ENCODE peak calls at places on chromosomes 4 and X, in four cellular contexts. U is mesendoderm, Y is IMR-90, I is H1. E is an unnamed sample.

GRCh38 chrX:123648028-123648810 is 84.6 kb downstream of the THOC2 start:
- DNase-seq in U (peak; percentile 94), Y (peak; percentile 83), I (peak; percentile 54), E (peak; percentile 44)

GRCh38 chr4:88573995-88574394 is 18.3 kb upstream of the HERC3 start:
- DNase-seq in U (peak; percentile 73), Y (peak; percentile 42), I (no peak), E (no peak)

GRCh38 chrX:25524150-25524549 is 508.4 kb upstream of the ARX start:
- DNase-seq in U (no peak), Y (peak; percentile 33), I (no peak), E (no peak)

GRCh38 chrX:134255555-134255954 is 18.6 kb downstream of the CCDC160 start:
- DNase-seq in U (no peak), Y (no peak), I (no peak), E (no peak)

GRCh38 chrX:81215685-81216084 is 13.8 kb downstream of the SH3BGRL start:
- DNase-seq in U (no peak), Y (no peak), I (no peak), E (no peak)

GRCh38 chr4:173130671-173131070 is 37.9 kb upstream of the GALNT7 start:
- DNase-seq in U (no peak), Y (no peak), I (no peak), E (no peak)

GRCh38 chr4:25448379-25449109 is 71.5 kb downstream of the ANAPC4 start:
- DNase-seq in U (peak; percentile 89), Y (peak; percentile 42), I (no peak), E (no peak)

GRCh38 chr4:98558770-98559169 is 99.6 kb downstream of the TSPAN5 start:
- DNase-seq in U (peak; percentile 26), Y (no peak), I (no peak), E (no peak)

GRCh38 chr4:181258569-181258968 is 984.6 kb upstream of the TENM3 start:
- DNase-seq in U (peak; percentile 94), Y (no peak), I (no peak), E (no peak)

GRCh38 chrX:12013220-12013619 is 125.1 kb upstream of the FRMPD4 start:
- DNase-seq in U (no peak), Y (peak; percentile 70), I (no peak), E (no peak)

GRCh38 chr4:95155759-95156451 is 392.9 kb downstream of the UNC5C start:
- DNase-seq in U (peak; percentile 44), Y (peak; percentile 41), I (no peak), E (peak; percentile 31)

GRCh38 chr4:119034276-119035008 is 101.2 kb upstream of the MYOZ2 start:
- DNase-seq in U (peak; percentile 76), Y (no peak), I (no peak), E (no peak)

GRCh38 chr4:173879286-173879908 is 349.4 kb upstream of the HAND2 start:
- DNase-seq in U (peak; percentile 21), Y (no peak), I (no peak), E (no peak)

GRCh38 chrX:10190367-10190766 is 33.6 kb downstream of the CLCN4 start:
- DNase-seq in U (peak; percentile 46), Y (peak; percentile 83), I (no peak), E (no peak)

GRCh38 chr4:17630228-17630627 is 15.8 kb downstream of the MED28 start:
- DNase-seq in U (peak; percentile 7), Y (no peak), I (no peak), E (no peak)

GRCh38 chrX:68672581-68673318 is 25.3 kb downstream of the STARD8 start:
- DNase-seq in U (peak; percentile 45), Y (no peak), I (no peak), E (no peak)

GRCh38 chr4:164304240-164304639 is 449.7 kb upstream of the SMIM31 start:
- DNase-seq in U (no peak), Y (no peak), I (no peak), E (no peak)

GRCh38 chr4:25863347-25863784 is 578 bp upstream of the SEL1L3 start:
- DNase-seq in U (peak; percentile 64), Y (no peak), I (peak; percentile 21), E (peak; percentile 17)

GRCh38 chr4:2837904-2838496 is 5.6 kb upstream of the ADD1 start:
- DNase-seq in U (no peak), Y (peak; percentile 39), I (no peak), E (no peak)

GRCh38 chr4:123870283-123870876 is 473.8 kb downstream of the SPRY1 start:
- DNase-seq in U (peak; percentile 27), Y (no peak), I (no peak), E (no peak)
- H4K8ac ChIP-seq in U (no peak overlapping the region), Y (no peak overlapping the region), I (no peak overlapping the region), E (no peak overlapping the region)

GRCh38 chr4:102734116-102734515 is 26.7 kb downstream of the MANBA start:
- DNase-seq in U (no peak), Y (no peak), I (no peak), E (no peak)

GRCh38 chr4:102732678-102733445 is 27.9 kb downstream of the MANBA start:
- DNase-seq in U (no peak), Y (no peak), I (no peak), E (no peak)

GRCh38 chr4:102736636-102737549 is 23.9 kb downstream of the MANBA start:
- DNase-seq in U (peak; percentile 81), Y (no peak), I (no peak), E (no peak)

GRCh38 chr4:102735578-102735977 is 25.2 kb downstream of the MANBA start:
- DNase-seq in U (no peak), Y (no peak), I (no peak), E (no peak)

DNA sequence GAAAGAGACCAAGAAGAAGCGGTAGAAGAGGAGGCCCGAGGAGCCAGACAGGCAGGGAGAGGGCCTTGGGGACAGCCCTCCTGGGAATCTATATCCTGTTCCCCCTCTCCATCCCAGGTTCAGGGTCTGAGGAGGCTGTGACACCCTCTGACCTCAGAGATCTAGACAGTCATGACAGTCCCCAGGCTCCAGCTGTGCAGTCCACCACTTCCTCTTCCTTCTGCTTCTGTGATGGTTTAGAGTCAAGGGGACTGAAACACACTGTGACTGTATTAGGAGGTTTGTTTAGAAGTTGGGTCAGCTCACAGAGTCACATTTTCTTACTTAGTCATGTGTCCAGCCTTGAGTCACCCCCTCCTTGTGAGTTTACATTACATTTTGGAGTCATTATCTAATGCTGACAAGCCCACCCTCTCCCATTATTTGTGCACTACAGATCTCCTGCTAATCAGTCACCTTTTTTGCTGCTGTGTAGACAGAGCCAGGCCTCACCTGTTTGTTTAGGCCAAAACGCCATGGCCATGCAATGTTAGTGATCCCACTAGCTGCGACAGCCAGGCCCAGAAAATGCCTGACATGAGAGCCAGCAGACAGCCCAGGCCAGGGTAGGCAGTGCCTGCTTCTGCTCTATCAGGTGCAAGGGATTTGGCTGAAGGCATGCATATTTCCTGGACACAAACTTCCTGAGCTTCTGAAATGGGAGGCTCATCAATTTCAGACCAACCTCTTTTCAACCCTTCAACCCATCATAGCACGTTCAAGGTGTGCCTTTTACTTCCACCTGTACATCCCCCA is 26.0 kb downstream of the MANBA start:
- DNase-seq in U (no peak), Y (peak; percentile 84), I (no peak), E (no peak)
- H2BK15ac ChIP-seq in U (no peak overlapping the region), Y (peak overlapping the region; percentile 12), I (no peak overlapping the region), E (no peak overlapping the region)

GRCh38 chr4:8051644-8052043 is 107.0 kb downstream of the ABLIM2 start:
- DNase-seq in U (no peak), Y (no peak), I (no peak), E (no peak)
- H4K8ac ChIP-seq in U (no peak overlapping the region), Y (no peak overlapping the region), I (no peak overlapping the region), E (no peak overlapping the region)

GRCh38 chrX:150983526-150984163 is 510 bp downstream of the HMGB3 start:
- DNase-seq in U (no peak), Y (no peak), I (no peak), E (no peak)
- H2BK15ac ChIP-seq in U (no peak overlapping the region), Y (no peak overlapping the region), I (no peak overlapping the region), E (no peak overlapping the region)